ENCODE peak calls at places on chromosomes 13 and 19, in seven cellular contexts. Q, Y, N, T, R, S and I are unnamed samples.

GRCh38 chr13:101309014-101309619 is 107.2 kb downstream of the NALCN start:
- DNase-seq in S (no peak), Y (no peak), T (peak; percentile 95), R (no peak), Q (peak; percentile 28), N (peak; percentile 46), I (no peak)

GRCh38 chr13:31629085-31629785 is 110.1 kb upstream of the RXFP2 start:
- DNase-seq in R (peak; percentile 28), T (peak; percentile 73), S (no peak), Q (no peak), Y (no peak), N (peak; percentile 35), I (peak; percentile 30)

GRCh38 chr19:11446652-11447301 is 11.3 kb downstream of the PRKCSH start:
- DNase-seq in R (no peak), Y (no peak), N (peak; percentile 43), T (peak; percentile 36), S (peak; percentile 29), Q (no peak), I (peak; percentile 37)

GRCh38 chr19:2149980-2150793 is 1.2 kb downstream of the AP3D1 start:
- DNase-seq in Y (no peak), N (peak; percentile 16), T (peak; percentile 49), S (no peak), Q (no peak), R (no peak), I (peak; percentile 60)

GRCh38 chr13:45142440-45143345 is 22.4 kb downstream of the GTF2F2 start:
- DNase-seq in N (no peak), Y (no peak), T (peak; percentile 22), Q (no peak), S (no peak), R (no peak), I (no peak)

GRCh38 chr19:15218501-15218900 is 13.7 kb downstream of the EPHX3 start:
- DNase-seq in N (no peak), T (no peak), R (no peak), Y (no peak), Q (no peak), S (no peak), I (no peak)

GRCh38 chr13:49995535-49996165 is 1.2 kb upstream of the TRIM13 start:
- DNase-seq in T (peak; percentile 12), Y (no peak), R (peak; percentile 57), Q (no peak), N (peak; percentile 39), S (no peak), I (peak; percentile 57)

GRCh38 chr13:39484506-39485313 is 118.3 kb downstream of the LHFPL6 start:
- DNase-seq in Y (no peak), N (peak; percentile 56), T (peak; percentile 87), Q (no peak), R (no peak), S (no peak), I (no peak)

GRCh38 chr19:35388277-35389054 is 17.6 kb downstream of the GPR42 start:
- DNase-seq in Y (no peak), N (no peak), R (no peak), Q (no peak), S (no peak), T (no peak), I (no peak)

GRCh38 chr13:35987572-35988513 is 143.3 kb downstream of the DCLK1 start:
- DNase-seq in R (no peak), S (no peak), T (no peak), Y (no peak), Q (no peak), N (no peak), I (no peak)